ENCODE peak calls at places on chromosomes 1 and 21, in five cellular contexts. C is cardiac muscle cell, Q is NT2/D1, B is fibroblast of lung, X is right atrium auricular region. S is an unnamed sample.

GRCh38 chr1:87291107-87291506 is 37.6 kb upstream of the LMO4 start:
- DNase-seq in Q (no peak), C (no peak), B (no peak), X (no peak), S (no peak)

GRCh38 chr1:178052650-178053461 is 41.0 kb upstream of the RASAL2 start:
- DNase-seq in Q (no peak), C (no peak), X (no peak), B (peak; percentile 44), S (no peak)

GRCh38 chr1:245310605-245311531 is 156.1 kb downstream of the KIF26B start:
- DNase-seq in Q (no peak), C (peak; percentile 59), B (no peak), X (no peak), S (peak; percentile 14)

GRCh38 chr1:225483818-225484656 is 56.2 kb upstream of the LBR start:
- DNase-seq in B (no peak), X (peak; percentile 50), C (peak; percentile 32), Q (no peak), S (no peak)

GRCh38 chr1:43207229-43207853 is 35.2 kb downstream of the CFAP57 start:
- DNase-seq in X (no peak), Q (no peak), C (no peak), B (no peak), S (no peak)

GRCh38 chr1:160911441-160911840 is 26.5 kb upstream of the ITLN1 start:
- DNase-seq in B (peak; percentile 2), Q (no peak), C (peak; percentile 39), X (peak; percentile 49), S (no peak)

GRCh38 chr21:35011681-35012080 is 37.4 kb downstream of the RUNX1 start:
- DNase-seq in B (peak; percentile 56), C (no peak), Q (no peak), X (no peak), S (no peak)

GRCh38 chr1:220905650-220906560 is 26.7 kb downstream of the HLX start:
- DNase-seq in X (no peak), C (no peak), B (no peak), Q (no peak), S (no peak)

GRCh38 chr21:41045534-41046268 is 122.3 kb upstream of the BACE2 start:
- DNase-seq in X (no peak), C (peak; percentile 54), Q (no peak), B (no peak), S (no peak)

GRCh38 chr1:167454929-167455785 is 63.2 kb downstream of the CD247 start:
- DNase-seq in Q (no peak), B (peak; percentile 9), C (peak; percentile 61), X (peak; percentile 65), S (no peak)

GRCh38 chr1:156524481-156524869 is 23.9 kb upstream of the MEF2D start:
- DNase-seq in C (peak; percentile 55), X (no peak), B (no peak), Q (no peak), S (no peak)

GRCh38 chr1:180228648-180229482 is 1.2 kb upstream of the LHX4 start:
- DNase-seq in X (no peak), Q (no peak), B (no peak), C (peak; percentile 23), S (no peak)

GRCh38 chr21:26140185-26140584 is 30.4 kb downstream of the APP start:
- DNase-seq in C (no peak), Q (no peak), B (peak; percentile 99), X (peak; percentile 84), S (peak; percentile 98)

GRCh38 chr1:36737767-36738166 is 255.1 kb upstream of the CSF3R start:
- DNase-seq in C (no peak), B (no peak), Q (no peak), X (no peak), S (no peak)

GRCh38 chr1:52461821-52462220 is 57.4 kb downstream of the PRPF38A start:
- DNase-seq in B (no peak), Q (no peak), C (no peak), X (no peak), S (no peak)

GRCh38 chr21:27586326-27586725 is 619.4 kb upstream of the ADAMTS5 start:
- DNase-seq in X (no peak), B (peak; percentile 31), Q (no peak), C (no peak), S (no peak)

GRCh38 chr1:19605884-19606442 is 38.1 kb upstream of the NBL1 start:
- DNase-seq in C (no peak), Q (no peak), X (no peak), B (no peak), S (no peak)

GRCh38 chr1:176559474-176560390 is 96.8 kb downstream of the PAPPA2 start:
- DNase-seq in Q (peak; percentile 87), B (peak; percentile 67), X (peak; percentile 68), C (peak; percentile 90), S (peak; percentile 18)

GRCh38 chr1:198267056-198267455 is 110.3 kb downstream of the NEK7 start:
- DNase-seq in B (no peak), Q (no peak), X (no peak), C (no peak), S (no peak)

GRCh38 chr1:43270421-43271095 is 775 bp downstream of the TMEM125 start:
- DNase-seq in Q (no peak), C (peak; percentile 52), X (no peak), B (no peak), S (no peak)

GRCh38 chr1:153535664-153536585 is at the start of gene S100A6:
- DNase-seq in Q (no peak), X (peak; percentile 94), B (peak; percentile 90), C (peak; percentile 32), S (peak; percentile 50)

GRCh38 chr1:154456631-154457030 is 45.4 kb upstream of the TDRD10 start:
- DNase-seq in X (no peak), Q (no peak), B (no peak), C (no peak), S (no peak)

GRCh38 chr1:37739222-37739621 is 25.7 kb downstream of the EPHA10 start:
- DNase-seq in Q (no peak), B (no peak), X (no peak), C (no peak), S (no peak)

GRCh38 chr1:74180490-74180889 is 17.5 kb downstream of the LRRIQ3 start:
- DNase-seq in X (no peak), B (peak; percentile 2), Q (no peak), C (no peak), S (peak; percentile 50)

GRCh38 chr1:233132445-233132844 is 163.1 kb downstream of the PCNX2 start:
- DNase-seq in C (no peak), X (no peak), B (no peak), Q (no peak), S (no peak)

GRCh38 chr1:150973258-150973825 is 1.3 kb downstream of the CERS2 start:
- DNase-seq in B (no peak), X (no peak), Q (no peak), C (no peak), S (no peak)

DNA sequence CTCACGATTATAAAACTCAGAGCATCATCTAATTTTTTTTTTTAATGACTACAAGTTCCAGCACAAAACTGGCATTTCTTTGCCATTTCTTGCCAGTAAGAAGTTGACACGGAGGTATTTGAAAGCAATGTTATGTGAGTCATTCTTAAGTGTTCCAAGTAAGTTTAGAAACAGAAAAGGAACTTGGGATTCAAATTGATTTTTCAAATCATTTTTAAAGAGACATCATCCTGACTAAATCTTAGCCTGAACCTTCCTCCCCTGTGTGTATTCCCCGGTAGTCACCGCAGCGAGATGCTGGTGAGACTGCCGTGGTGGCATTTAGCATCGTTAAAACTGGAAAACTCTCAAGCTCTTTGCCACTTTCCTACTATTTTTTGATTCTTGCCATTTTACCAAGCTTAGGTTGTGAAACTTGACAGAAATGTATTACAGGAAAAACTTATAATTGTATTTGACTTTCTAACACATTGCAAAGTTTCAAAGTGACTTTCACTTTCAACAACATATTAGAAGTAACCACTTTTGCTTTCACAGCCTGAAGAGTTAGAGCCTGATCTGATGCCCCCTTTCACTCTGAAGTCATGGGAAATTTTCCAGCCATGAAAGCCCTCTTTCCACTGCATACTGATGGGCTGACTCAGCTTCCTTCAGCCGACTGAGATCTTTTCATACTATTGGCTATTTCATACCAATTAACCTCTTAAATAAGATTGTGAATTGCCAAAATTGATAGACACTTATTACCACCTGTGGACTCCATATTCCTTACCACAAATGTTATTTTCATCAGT is 61.4 kb downstream of the OLFML2B start:
- DNase-seq in B (peak; percentile 81), X (no peak), Q (peak; percentile 44), C (no peak), S (peak; percentile 72)
- H3K4me3 ChIP-seq in B (peak overlapping the region; percentile 61), X (peak overlapping the region; percentile 23), Q (no peak overlapping the region), C (no peak overlapping the region), S (peak overlapping the region; percentile 23)

DNA sequence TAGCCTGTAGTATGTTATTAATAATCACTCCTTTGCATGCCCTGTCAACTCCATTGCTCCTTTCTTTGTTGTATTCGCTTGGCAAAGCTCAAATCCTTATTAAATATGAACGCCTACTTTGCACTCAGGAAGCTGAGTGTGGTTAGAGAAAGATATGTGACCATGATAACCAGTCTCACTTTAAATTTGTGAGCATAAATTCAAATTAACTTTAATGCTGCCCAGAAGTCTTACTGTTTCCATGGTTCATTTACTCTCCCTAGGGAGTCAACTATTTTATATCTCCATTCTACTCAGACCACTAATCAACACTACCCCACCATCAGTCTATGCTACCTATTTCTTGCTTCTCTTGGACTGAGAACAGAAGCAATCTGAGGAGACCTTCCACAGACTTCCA is 12.1 kb upstream of the EPHX4 start:
- DNase-seq in Q (no peak), C (no peak), B (no peak), X (no peak), S (no peak)
- H3K4me3 ChIP-seq in Q (no peak overlapping the region), C (no peak overlapping the region), B (no peak overlapping the region), X (no peak overlapping the region), S (no peak overlapping the region)

DNA sequence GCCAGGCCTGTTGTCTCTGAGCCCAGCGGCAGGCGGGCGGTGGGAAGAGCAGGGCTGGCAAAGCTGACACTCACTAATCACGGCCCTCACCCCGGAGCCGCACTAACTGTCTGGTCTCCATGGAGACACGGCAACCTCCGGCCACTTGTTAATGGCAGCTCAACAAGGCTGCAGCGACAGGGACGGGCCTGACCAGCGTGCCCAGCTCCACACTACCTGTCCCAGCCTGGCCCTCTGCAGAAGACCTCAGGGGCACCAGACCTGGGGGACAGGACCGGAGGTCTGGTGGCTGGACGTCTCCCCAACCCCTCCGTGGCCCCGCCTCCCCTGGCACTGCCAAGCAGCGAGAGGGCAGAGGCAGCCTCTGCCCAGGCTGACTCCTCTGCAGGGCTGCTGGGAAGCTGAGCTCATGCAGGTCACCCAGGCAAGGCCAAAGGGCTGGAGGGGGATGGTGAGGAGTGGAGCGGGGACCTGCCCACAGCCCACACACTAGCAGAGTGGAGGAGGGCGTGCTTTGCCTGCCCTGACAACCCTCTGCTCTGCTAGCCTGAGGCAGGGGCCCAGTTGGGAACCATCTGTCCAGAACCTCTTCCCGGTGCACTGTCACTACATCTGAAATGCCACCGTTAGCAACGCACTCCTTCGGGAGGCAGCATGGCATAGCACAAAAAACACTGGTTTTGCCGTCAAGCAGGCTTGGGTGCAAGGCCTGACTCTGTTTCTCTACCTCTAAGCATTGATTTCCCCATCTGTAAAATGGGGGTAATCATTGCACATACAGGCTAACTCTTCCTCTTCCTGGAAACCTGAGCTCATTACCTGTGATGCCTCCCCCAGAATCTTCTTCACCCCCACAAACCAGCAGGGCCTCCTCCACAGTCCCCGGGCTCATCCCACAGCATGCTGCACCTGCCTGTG is 29.6 kb upstream of the WASF2 start:
- DNase-seq in B (no peak), C (peak; percentile 74), Q (no peak), X (no peak), S (no peak)
- H3K4me3 ChIP-seq in B (no peak overlapping the region), C (no peak overlapping the region), Q (no peak overlapping the region), X (no peak overlapping the region), S (no peak overlapping the region)

DNA sequence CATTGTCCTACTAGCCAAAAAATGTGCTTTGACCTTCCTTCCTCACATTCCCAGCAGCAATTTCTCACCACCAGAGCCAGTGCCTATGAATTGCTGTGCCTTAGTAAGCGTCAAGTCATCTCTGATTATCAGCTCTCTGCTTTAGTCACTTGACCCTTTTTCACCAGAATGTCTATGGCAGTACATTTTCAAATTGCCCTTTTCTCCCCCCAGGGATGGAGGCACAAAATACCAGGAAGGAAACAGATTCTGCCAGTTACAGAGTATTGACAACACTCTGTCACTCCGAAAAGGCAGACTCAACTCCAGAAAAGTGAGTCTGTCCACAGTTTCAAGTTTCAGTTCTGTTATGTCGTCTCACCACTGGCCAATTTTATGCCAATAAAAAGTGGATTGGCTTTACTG is 167.4 kb downstream of the TNFSF18 start:
- DNase-seq in Q (no peak), C (no peak), X (no peak), B (no peak), S (no peak)
- H3K4me3 ChIP-seq in Q (no peak overlapping the region), C (no peak overlapping the region), X (no peak overlapping the region), B (no peak overlapping the region), S (no peak overlapping the region)

S was measured in skeletal muscle cell.